ENCODE peak calls at places on chromosomes 7 and 10, in five cellular contexts. Y is omental fat pad, I is dorsolateral prefrontal cortex, R is kidney epithelial cell, U is brain microvascular endothelial cell. D is an unnamed sample.
A peak's percentile ranks its signal among the peaks of the same experiment; 100 is the strongest.

GRCh38 chr7:15594461-15594860 is 32.6 kb upstream of the AGMO start:
- DNase-seq in I (no peak), Y (no peak), R (no peak), U (no peak), D (no peak)

GRCh38 chr10:70032667-70033066 is 20.0 kb upstream of the MACROH2A2 start:
- DNase-seq in U (no peak), Y (no peak), I (no peak), R (no peak), D (no peak)

GRCh38 chr10:69856601-69857166 is 55.0 kb downstream of the COL13A1 start:
- DNase-seq in R (no peak), U (no peak), I (no peak), Y (no peak), D (no peak)

GRCh38 chr7:149784251-149784608 is 10.8 kb upstream of the ZNF467 start:
- DNase-seq in Y (no peak), R (no peak), I (no peak), U (no peak), D (no peak)

GRCh38 chr7:140518370-140519006 is 39.2 kb upstream of the MKRN1 start:
- DNase-seq in Y (no peak), R (no peak), U (no peak), I (no peak), D (no peak)

GRCh38 chr10:98259606-98260319 is 8.2 kb downstream of the LOXL4 start:
- DNase-seq in R (no peak), U (no peak), I (no peak), Y (no peak), D (no peak)

GRCh38 chr10:113340255-113340654 is 212.6 kb upstream of the HABP2 start:
- DNase-seq in R (no peak), U (no peak), I (no peak), Y (no peak), D (no peak)

GRCh38 chr10:27319752-27320561 is 79.4 kb upstream of the ACBD5 start:
- DNase-seq in U (peak; percentile 13), I (no peak), R (peak; percentile 48), Y (no peak), D (no peak)

GRCh38 chr10:45470098-45471012 is 96.3 kb downstream of the ALOX5 start:
- DNase-seq in Y (no peak), R (no peak), U (peak; percentile 8), I (no peak), D (peak; percentile 46)

GRCh38 chr10:62424026-62424425 is 49.9 kb downstream of the ZNF365 start:
- DNase-seq in Y (no peak), R (no peak), I (no peak), U (no peak), D (no peak)

GRCh38 chr7:128035712-128036111 is 4.5 kb upstream of the LRRC4 start:
- DNase-seq in R (no peak), Y (no peak), U (no peak), I (no peak), D (no peak)

GRCh38 chr10:120423350-120424197 is 33.5 kb upstream of the PLPP4 start:
- DNase-seq in I (peak; percentile 66), R (peak; percentile 73), U (peak; percentile 65), Y (no peak), D (peak; percentile 86)

GRCh38 chr10:86960863-86961434 is 2.5 kb downstream of the SNCG start:
- DNase-seq in Y (no peak), I (peak; percentile 21), R (no peak), U (no peak), D (no peak)

GRCh38 chr7:36986429-36987362 is 262.4 kb upstream of the AOAH start:
- DNase-seq in Y (peak; percentile 65), U (peak; percentile 63), R (no peak), I (peak; percentile 77), D (peak; percentile 46)

GRCh38 chr10:11292576-11293302 is 275.1 kb downstream of the CELF2 start:
- DNase-seq in R (no peak), Y (no peak), I (no peak), U (no peak), D (no peak)

GRCh38 chr7:26549281-26549943 is 257.8 kb downstream of the SNX10 start:
- DNase-seq in R (peak; percentile 55), U (no peak), Y (no peak), I (no peak), D (no peak)

GRCh38 chr7:44791278-44792219 is 4.9 kb upstream of the PPIA start:
- DNase-seq in Y (no peak), R (no peak), I (no peak), U (peak; percentile 37), D (peak; percentile 66)
- TF ChIP-seq CTCF in Y (no peak), R (peak; percentile 17), I (no peak), U (peak; percentile 48), D (peak; percentile 40)

GRCh38 chr10:95739046-95739445 is 16.9 kb upstream of the ENTPD1 start:
- DNase-seq in R (no peak), Y (no peak), U (no peak), I (no peak), D (no peak)

GRCh38 chr10:95742529-95742884 is 13.5 kb upstream of the ENTPD1 start:
- DNase-seq in R (no peak), Y (no peak), U (peak; percentile 73), I (no peak), D (no peak)

GRCh38 chr10:95745487-95745886 is 10.5 kb upstream of the ENTPD1 start:
- DNase-seq in Y (no peak), U (no peak), R (no peak), I (no peak), D (no peak)

GRCh38 chr10:95742962-95743535 is 12.9 kb upstream of the ENTPD1 start:
- DNase-seq in Y (no peak), U (no peak), R (no peak), I (no peak), D (no peak)

GRCh38 chr10:95741807-95742528 is 14.0 kb upstream of the ENTPD1 start:
- DNase-seq in U (peak; percentile 85), Y (no peak), R (no peak), I (no peak), D (no peak)
- TF ChIP-seq CTCF in U (peak; percentile 43), Y (no peak), R (no peak), I (no peak), D (no peak)

DNA sequence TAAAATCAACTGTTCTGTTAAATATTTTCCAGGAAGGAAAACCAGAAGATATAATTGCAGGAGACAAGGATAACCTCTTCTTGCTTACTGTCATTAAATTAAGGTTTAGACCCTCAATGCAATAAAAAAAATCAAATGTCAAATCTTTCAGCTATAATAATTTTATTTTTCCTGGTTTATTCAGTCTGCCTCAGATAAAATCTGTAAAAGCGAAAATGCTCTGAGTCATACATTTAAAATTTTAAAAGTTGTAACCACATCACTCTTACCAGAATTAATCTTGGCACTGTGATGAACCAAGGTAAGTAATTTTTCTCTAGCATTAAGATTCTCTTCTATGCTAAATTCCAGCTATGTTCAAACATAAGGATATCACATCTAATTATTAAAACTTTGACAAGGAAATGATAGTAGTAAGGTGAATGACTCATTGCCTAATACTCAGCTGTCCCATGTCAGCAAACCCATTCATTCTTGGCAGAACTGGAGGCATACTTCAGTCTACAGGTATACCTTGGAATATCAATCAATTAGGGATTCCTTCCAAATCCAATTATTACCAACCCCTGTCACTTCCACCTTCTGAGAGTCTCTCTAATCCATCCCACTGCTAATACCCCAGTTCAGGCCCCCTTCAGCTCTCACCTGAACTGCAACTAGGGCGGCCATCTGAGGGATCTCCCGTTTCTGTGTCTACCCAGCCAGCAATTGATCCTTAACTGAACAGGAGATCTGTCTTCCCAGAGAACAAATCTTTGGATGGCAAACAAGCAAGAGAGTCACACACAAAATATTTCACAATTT is 434.1 kb downstream of the GRM8 start:
- DNase-seq in R (no peak), U (no peak), I (no peak), Y (no peak), D (no peak)
- TF ChIP-seq CTCF in R (no peak), U (no peak), I (no peak), Y (no peak), D (no peak)

GRCh38 chr7:28362812-28363211 is 49.5 kb upstream of the CREB5 start:
- DNase-seq in Y (no peak), U (no peak), I (no peak), R (no peak), D (no peak)
- TF ChIP-seq CTCF in Y (no peak), U (peak; percentile 5), I (no peak), R (no peak), D (peak; percentile 64)

GRCh38 chr10:21776883-21777282 is 226.6 kb downstream of the DNAJC1 start:
- DNase-seq in Y (no peak), U (no peak), R (no peak), I (no peak), D (no peak)

GRCh38 chr10:21769041-21769440 is 234.5 kb downstream of the DNAJC1 start:
- DNase-seq in R (no peak), U (no peak), I (no peak), Y (no peak), D (no peak)

DNA sequence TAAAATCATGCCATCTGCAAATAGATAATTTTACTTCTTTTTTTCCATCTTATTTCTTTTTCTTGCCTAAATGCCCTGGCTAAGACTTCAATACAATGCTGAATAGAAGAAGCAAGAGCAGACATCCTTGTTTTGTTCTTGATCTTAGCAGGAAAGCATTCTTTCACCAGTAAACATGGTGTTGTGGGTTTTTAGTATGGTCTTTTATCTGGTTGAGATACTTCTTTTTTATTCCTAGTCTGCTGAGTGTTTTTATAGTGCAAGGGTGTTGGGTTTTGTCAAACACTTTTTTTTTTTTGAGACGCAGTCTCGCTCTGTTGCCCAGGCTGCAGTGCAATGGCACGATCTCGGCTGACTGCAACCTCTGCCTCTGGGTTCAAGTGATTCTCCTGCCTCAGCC is 232.3 kb downstream of the DNAJC1 start:
- DNase-seq in I (no peak), Y (no peak), U (no peak), R (no peak), D (no peak)
- TF ChIP-seq CTCF in I (no peak), Y (no peak), U (no peak), R (no peak), D (no peak)